ENCODE peak calls at places on chromosomes 2 and 18, in four cellular contexts. O is IMR-90, P is heart left ventricle, Y is body of pancreas. H is an unnamed sample. For H3K4me1, the result is how much of the 10 kb centered on the place peaks cover.

GRCh38 chr2:19072161-19072560 is 286.3 kb downstream of the OSR1 start:
- DNase-seq in O (no peak), P (no peak), Y (no peak), H (no peak)

GRCh38 chr2:132670104-132670960 is at the start of gene LYPD1:
- DNase-seq in O (no peak), P (peak), Y (peak), H (no peak)

GRCh38 chr2:231433990-231434389 is 30.3 kb downstream of the NCL start:
- DNase-seq in O (no peak), P (no peak), Y (no peak), H (no peak)

GRCh38 chr18:58541789-58542425 is 87.0 kb downstream of the ALPK2 start:
- DNase-seq in O (peak), P (no peak), Y (peak), H (no peak)

GRCh38 chr2:113148606-113149552 is 21.5 kb downstream of the IL1RN start:
- DNase-seq in O (no peak), P (no peak), Y (no peak), H (no peak)

GRCh38 chr2:162143969-162144368 is 8.1 kb downstream of the GCG start:
- DNase-seq in O (no peak), P (no peak), Y (no peak), H (no peak)

GRCh38 chr2:113762377-113763118 is 6.1 kb upstream of the SLC35F5 start:
- DNase-seq in O (peak), P (no peak), Y (no peak), H (no peak)

GRCh38 chr2:16166327-16166981 is 226.1 kb downstream of the MYCN start:
- DNase-seq in O (no peak), P (no peak), Y (no peak), H (no peak)

GRCh38 chr18:34467059-34467458 is 242.3 kb upstream of the NOL4 start:
- DNase-seq in O (no peak), P (no peak), Y (no peak), H (no peak)

GRCh38 chr2:231677632-231678104 is 30.7 kb upstream of the PTMA start:
- DNase-seq in O (peak), P (peak), Y (peak), H (peak)

GRCh38 chr2:12155308-12156061 is 409.1 kb downstream of the LPIN1 start:
- DNase-seq in O (peak), P (peak), Y (peak), H (no peak)

GRCh38 chr2:241036397-241036963 is 38.1 kb downstream of the SNED1 start:
- DNase-seq in O (no peak), P (no peak), Y (peak), H (no peak)

GRCh38 chr18:24195296-24196053 is 56.6 kb downstream of the CABYR start:
- DNase-seq in O (no peak), P (no peak), Y (no peak), H (no peak)
- TF ChIP-seq POLR2A in O (no peak), P (no peak), Y (no peak), H (no peak)

GRCh38 chr2:105741617-105742016 is 3.1 kb upstream of the NCK2 start:
- DNase-seq in O (no peak), P (no peak), Y (no peak), H (no peak)
- H3K4me1 ChIP-seq in O (under half), P (under half), Y (under half), H (under half)

GRCh38 chr2:125564471-125564870 is 1091.5 kb upstream of the GYPC start:
- DNase-seq in O (no peak), P (no peak), Y (no peak), H (no peak)
- H3K4me3 ChIP-seq in O (no peak), P (no peak), Y (no peak), H (no peak)

GRCh38 chr2:174246944-174247381 is 1.4 kb downstream of the OLA1 start:
- DNase-seq in O (no peak), P (no peak), Y (peak), H (no peak)
- TF ChIP-seq POLR2A in O (no peak), P (no peak), Y (no peak), H (no peak)

DNA sequence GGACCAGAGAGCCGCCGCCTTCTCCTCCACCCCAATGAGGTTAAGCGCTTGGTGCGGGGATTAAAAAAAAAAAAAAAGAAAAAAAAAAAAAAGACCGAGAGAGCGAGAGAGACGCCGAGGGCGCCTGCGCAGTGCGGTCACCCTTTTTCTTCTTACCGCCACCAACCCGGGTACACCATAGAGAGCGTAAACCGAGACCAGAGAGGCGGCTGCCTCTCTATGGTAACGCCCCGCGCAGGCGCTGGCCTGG is at the start of gene CLASP1:
- DNase-seq in O (peak), P (peak), Y (peak), H (peak)
- H3K4me1 ChIP-seq in O (under half), P (under half), Y (under half), H (under half)

DNA sequence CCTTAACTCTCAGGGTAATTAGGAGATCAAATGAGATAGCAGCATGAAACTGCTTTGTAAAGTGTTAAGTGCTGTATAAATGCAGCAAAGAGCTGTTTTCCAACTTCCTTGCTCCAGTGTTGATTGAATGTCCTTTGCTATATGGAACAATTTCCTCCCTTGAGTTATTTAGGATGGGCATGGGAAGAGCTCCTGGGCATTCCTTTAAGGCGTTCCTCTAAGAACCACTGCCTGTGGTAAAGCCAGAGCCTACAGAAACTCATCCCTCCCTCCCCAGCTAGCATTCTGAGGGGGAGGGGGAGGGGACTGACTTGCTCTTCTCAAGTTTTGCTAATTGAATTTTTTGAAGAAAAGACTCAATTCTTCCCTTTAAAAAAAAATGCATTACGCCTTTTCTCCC is 1.4 kb downstream of the AKAIN1 start:
- DNase-seq in O (no peak), P (no peak), Y (no peak), H (no peak)
- H3K4me3 ChIP-seq in O (no peak), P (no peak), Y (no peak), H (no peak)